ENCODE peak calls at places on chromosome 19, in six cellular contexts. X is ureter; B is iris pigment epithelial cell; Z is CD8-positive, alpha-beta memory T cell; C is stimulated activated CD8-positive, alpha-beta memory T cell treated with anti-CD3 and anti-CD28 coated beads, Interleukin-4, amount 100 ng/mL, for 1 hour; U is SHP77. V is an unnamed sample.

GRCh38 chr19:50916069-50916468 is 4.9 kb upstream of the KLK4 start:
- DNase-seq in X (no peak), B (no peak), Z (no peak), C (no peak), U (no peak), V (no peak)

GRCh38 chr19:45911291-45911690 is 3.3 kb downstream of the NANOS2 start:
- DNase-seq in X (no peak), B (no peak), Z (no peak), C (no peak), U (no peak), V (no peak)

GRCh38 chr19:46674416-46675178 is 13.6 kb upstream of the DACT3 start:
- DNase-seq in X (no peak), B (peak), Z (no peak), C (no peak), U (no peak), V (no peak)

GRCh38 chr19:53094749-53095575 is 8.3 kb downstream of the ZNF160 start:
- DNase-seq in X (no peak), B (no peak), Z (no peak), C (no peak), U (no peak), V (no peak)

GRCh38 chr19:33720691-33721682 is 75.7 kb upstream of the KCTD15 start:
- DNase-seq in X (no peak), B (no peak), Z (no peak), C (no peak), U (no peak), V (no peak)

GRCh38 chr19:7590256-7590655 is 5.4 kb upstream of the CAMSAP3 start:
- DNase-seq in X (peak), B (no peak), Z (no peak), C (no peak), U (no peak), V (no peak)

GRCh38 chr19:48837081-48837524 is 812 bp upstream of the HSD17B14 start:
- DNase-seq in X (peak), B (peak), Z (peak), C (peak), U (peak), V (peak)

GRCh38 chr19:38434549-38435051 is 1.1 kb downstream of the RYR1 start:
- DNase-seq in X (no peak), B (no peak), Z (no peak), C (no peak), U (no peak), V (no peak)

GRCh38 chr19:7366701-7367420 is 18.1 kb downstream of the ARHGEF18 start:
- DNase-seq in X (no peak), B (peak), Z (no peak), C (no peak), U (peak), V (no peak)

GRCh38 chr19:29971648-29972047 is 29.6 kb downstream of the URI1 start:
- DNase-seq in X (no peak), B (peak), Z (no peak), C (no peak), U (no peak), V (no peak)

GRCh38 chr19:50326101-50326664 is 3.0 kb downstream of the KCNC3 start:
- DNase-seq in X (no peak), B (no peak), Z (no peak), C (no peak), U (no peak), V (no peak)

GRCh38 chr19:384801-385169 is 24.2 kb downstream of the C2CD4C start:
- DNase-seq in X (no peak), B (no peak), Z (peak), C (no peak), U (no peak), V (no peak)

GRCh38 chr19:14413765-14414171 is 5.4 kb downstream of the DDX39A start:
- DNase-seq in X (no peak), B (peak), Z (no peak), C (no peak), U (no peak), V (no peak)

GRCh38 chr19:16452321-16452720 is 19.4 kb downstream of the EPS15L1 start:
- DNase-seq in X (no peak), B (no peak), Z (no peak), C (no peak), U (no peak), V (no peak)

GRCh38 chr19:4059931-4060620 is 6.6 kb downstream of the ZBTB7A start:
- DNase-seq in X (peak), B (no peak), Z (peak), C (peak), U (no peak), V (peak)

GRCh38 chr19:16825312-16826168 is 3.7 kb upstream of the SIN3B start:
- DNase-seq in X (peak), B (peak), Z (no peak), C (no peak), U (peak), V (peak)

GRCh38 chr19:30679286-30679685 is 307.1 kb downstream of the ZNF536 start:
- DNase-seq in X (no peak), B (no peak), Z (no peak), C (no peak), U (no peak), V (no peak)